ENCODE peak calls at places on chromosomes 1 and 21, in ten cellular contexts. One of them, this sample, is unnamed.

GRCh38 chr1:214979191-214979590 is 103.3 kb upstream of the KCNK2 start:
- DNase-seq in K562: no peak
- DNase-seq in HCT116: no peak
- DNase-seq in activated T-helper 1 cell treated with Interleukin-2 at 50 U/mL for 16 hours: no peak
- DNase-seq in NCI-H69: no peak
- DNase-seq in T-helper 1 cell: no peak
- DNase-seq in H4: no peak
- DNase-seq in HT1080: no peak
- DNase-seq in NT2/D1: no peak
- DNase-seq in head of caudate nucleus: no peak
- DNase-seq in this sample: no peak

GRCh38 chr1:63277195-63278192 is 44.9 kb upstream of the FOXD3 start:
- DNase-seq in K562: no peak
- DNase-seq in HCT116: no peak
- DNase-seq in activated T-helper 1 cell treated with Interleukin-2 at 50 U/mL for 16 hours: no peak
- DNase-seq in NCI-H69: peak; percentile 40
- DNase-seq in T-helper 1 cell: no peak
- DNase-seq in H4: no peak
- DNase-seq in HT1080: no peak
- DNase-seq in NT2/D1: no peak
- DNase-seq in head of caudate nucleus: no peak
- DNase-seq in this sample: no peak

GRCh38 chr1:17432412-17432811 is 7.1 kb downstream of the RCC2 start:
- DNase-seq in K562: no peak
- DNase-seq in HCT116: no peak
- DNase-seq in activated T-helper 1 cell treated with Interleukin-2 at 50 U/mL for 16 hours: no peak
- DNase-seq in NCI-H69: no peak
- DNase-seq in T-helper 1 cell: no peak
- DNase-seq in H4: no peak
- DNase-seq in HT1080: no peak
- DNase-seq in NT2/D1: no peak
- DNase-seq in head of caudate nucleus: no peak
- DNase-seq in this sample: no peak

GRCh38 chr1:30514137-30514654 is 209.2 kb downstream of the MATN1 start:
- DNase-seq in K562: no peak
- DNase-seq in HCT116: no peak
- DNase-seq in activated T-helper 1 cell treated with Interleukin-2 at 50 U/mL for 16 hours: no peak
- DNase-seq in NCI-H69: peak; percentile 3
- DNase-seq in T-helper 1 cell: no peak
- DNase-seq in H4: no peak
- DNase-seq in HT1080: no peak
- DNase-seq in NT2/D1: no peak
- DNase-seq in head of caudate nucleus: no peak
- DNase-seq in this sample: no peak

GRCh38 chr1:167713330-167714081 is 8.3 kb upstream of the MPZL1 start:
- DNase-seq in K562: no peak
- DNase-seq in HCT116: no peak
- DNase-seq in activated T-helper 1 cell treated with Interleukin-2 at 50 U/mL for 16 hours: no peak
- DNase-seq in NCI-H69: peak; percentile 57
- DNase-seq in T-helper 1 cell: peak; percentile 23
- DNase-seq in H4: no peak
- DNase-seq in HT1080: no peak
- DNase-seq in NT2/D1: no peak
- DNase-seq in head of caudate nucleus: peak; percentile 18
- DNase-seq in this sample: no peak

GRCh38 chr1:227915564-227916553 is 31.9 kb downstream of the WNT9A start:
- DNase-seq in K562: no peak
- DNase-seq in HCT116: no peak
- DNase-seq in activated T-helper 1 cell treated with Interleukin-2 at 50 U/mL for 16 hours: no peak
- DNase-seq in NCI-H69: peak; percentile 96
- DNase-seq in T-helper 1 cell: no peak
- DNase-seq in H4: no peak
- DNase-seq in HT1080: no peak
- DNase-seq in NT2/D1: no peak
- DNase-seq in head of caudate nucleus: no peak
- DNase-seq in this sample: no peak

GRCh38 chr1:169989246-169989645 is 85.2 kb downstream of the KIFAP3 start:
- DNase-seq in K562: no peak
- DNase-seq in HCT116: no peak
- DNase-seq in activated T-helper 1 cell treated with Interleukin-2 at 50 U/mL for 16 hours: no peak
- DNase-seq in NCI-H69: peak; percentile 49
- DNase-seq in T-helper 1 cell: no peak
- DNase-seq in H4: no peak
- DNase-seq in HT1080: no peak
- DNase-seq in NT2/D1: no peak
- DNase-seq in head of caudate nucleus: no peak
- DNase-seq in this sample: no peak

GRCh38 chr1:209207126-209207700 is 376.3 kb upstream of the CAMK1G start:
- DNase-seq in K562: no peak
- DNase-seq in HCT116: no peak
- DNase-seq in activated T-helper 1 cell treated with Interleukin-2 at 50 U/mL for 16 hours: no peak
- DNase-seq in NCI-H69: peak; percentile 38
- DNase-seq in T-helper 1 cell: no peak
- DNase-seq in H4: no peak
- DNase-seq in HT1080: no peak
- DNase-seq in NT2/D1: no peak
- DNase-seq in head of caudate nucleus: peak; percentile 33
- DNase-seq in this sample: no peak

GRCh38 chr1:53482441-53483153 is 23.4 kb downstream of the DMRTB1 start:
- DNase-seq in K562: no peak
- DNase-seq in HCT116: no peak
- DNase-seq in activated T-helper 1 cell treated with Interleukin-2 at 50 U/mL for 16 hours: no peak
- DNase-seq in NCI-H69: peak; percentile 73
- DNase-seq in T-helper 1 cell: no peak
- DNase-seq in H4: no peak
- DNase-seq in HT1080: no peak
- DNase-seq in NT2/D1: no peak
- DNase-seq in head of caudate nucleus: no peak
- DNase-seq in this sample: no peak

GRCh38 chr1:204723131-204723787 is 37.7 kb upstream of the LRRN2 start:
- DNase-seq in K562: no peak
- DNase-seq in HCT116: no peak
- DNase-seq in activated T-helper 1 cell treated with Interleukin-2 at 50 U/mL for 16 hours: no peak
- DNase-seq in NCI-H69: peak; percentile 94
- DNase-seq in T-helper 1 cell: no peak
- DNase-seq in H4: peak; percentile 66
- DNase-seq in HT1080: no peak
- DNase-seq in NT2/D1: no peak
- DNase-seq in head of caudate nucleus: peak; percentile 50
- DNase-seq in this sample: no peak

GRCh38 chr21:27580276-27580675 is 613.4 kb upstream of the ADAMTS5 start:
- DNase-seq in K562: no peak
- DNase-seq in HCT116: no peak
- DNase-seq in activated T-helper 1 cell treated with Interleukin-2 at 50 U/mL for 16 hours: no peak
- DNase-seq in NCI-H69: no peak
- DNase-seq in T-helper 1 cell: no peak
- DNase-seq in H4: no peak
- DNase-seq in HT1080: peak; percentile 7
- DNase-seq in NT2/D1: no peak
- DNase-seq in head of caudate nucleus: no peak
- DNase-seq in this sample: no peak

GRCh38 chr1:203996126-203996525 is 76.8 kb upstream of the SOX13 start:
- DNase-seq in K562: no peak
- DNase-seq in HCT116: no peak
- DNase-seq in activated T-helper 1 cell treated with Interleukin-2 at 50 U/mL for 16 hours: no peak
- DNase-seq in NCI-H69: peak; percentile 65
- DNase-seq in T-helper 1 cell: no peak
- DNase-seq in H4: peak; percentile 43
- DNase-seq in HT1080: no peak
- DNase-seq in NT2/D1: peak; percentile 68
- DNase-seq in head of caudate nucleus: peak; percentile 55
- DNase-seq in this sample: no peak